ENCODE peak calls at places on chromosomes 7 and 10, in ten cellular contexts. M, A, X, K, F, V, P, E, D and I are unnamed samples.

GRCh38 chr7:114979388-114979787 is 57.5 kb downstream of the MDFIC start:
- DNase-seq in M (peak), A (no peak), X (peak), K (peak), F (peak), V (peak), P (peak), E (peak), D (no peak), I (no peak)

GRCh38 chr7:36925207-36925606 is 200.9 kb upstream of the AOAH start:
- DNase-seq in M (no peak), A (no peak), X (no peak), K (no peak), F (no peak), V (no peak), P (no peak), E (no peak), D (no peak), I (no peak)

GRCh38 chr10:130746311-130746710 is 565.2 kb downstream of the TCERG1L start:
- DNase-seq in M (no peak), A (no peak), X (no peak), K (no peak), F (no peak), V (no peak), P (no peak), E (no peak), D (no peak), I (no peak)

GRCh38 chr7:44282601-44283171 is 42.7 kb downstream of the CAMK2B start:
- DNase-seq in M (no peak), A (no peak), X (no peak), K (no peak), F (no peak), V (no peak), P (peak), E (no peak), D (no peak), I (no peak)

GRCh38 chr7:31663072-31663471 is 23.9 kb upstream of the PPP1R17 start:
- DNase-seq in M (no peak), A (peak), X (no peak), K (no peak), F (no peak), V (no peak), P (no peak), E (no peak), D (no peak), I (no peak)

GRCh38 chr7:45874408-45875131 is 1.7 kb upstream of the CCDC201 start:
- DNase-seq in M (no peak), A (peak), X (no peak), K (peak), F (peak), V (peak), P (no peak), E (peak), D (no peak), I (peak)

GRCh38 chr7:20269726-20270125 is 52.5 kb upstream of the MACC1 start:
- DNase-seq in M (no peak), A (no peak), X (no peak), K (peak), F (peak), V (peak), P (no peak), E (peak), D (no peak), I (no peak)

GRCh38 chr10:89475567-89475966 is 59.8 kb downstream of the SLC16A12 start:
- DNase-seq in M (no peak), A (no peak), X (no peak), K (peak), F (no peak), V (no peak), P (no peak), E (peak), D (no peak), I (no peak)

GRCh38 chr10:47409171-47409865 is 25.2 kb upstream of the ZNF488 start:
- DNase-seq in M (no peak), A (no peak), X (no peak), K (no peak), F (no peak), V (no peak), P (no peak), E (no peak), D (no peak), I (no peak)

GRCh38 chr7:31710171-31710570 is 23.2 kb downstream of the PPP1R17 start:
- DNase-seq in M (no peak), A (no peak), X (no peak), K (no peak), F (no peak), V (no peak), P (no peak), E (no peak), D (no peak), I (no peak)

GRCh38 chr7:157651366-157652160 is 314.8 kb downstream of the DNAJB6 start:
- DNase-seq in M (no peak), A (no peak), X (no peak), K (no peak), F (no peak), V (no peak), P (no peak), E (no peak), D (no peak), I (no peak)

GRCh38 chr10:11162828-11163599 is 145.3 kb downstream of the CELF2 start:
- DNase-seq in M (no peak), A (no peak), X (no peak), K (no peak), F (no peak), V (no peak), P (no peak), E (no peak), D (peak), I (no peak)

GRCh38 chr10:3911713-3912442 is 126.9 kb upstream of the KLF6 start:
- DNase-seq in M (no peak), A (no peak), X (no peak), K (no peak), F (peak), V (peak), P (no peak), E (no peak), D (no peak), I (no peak)

GRCh38 chr7:45178241-45179225 is 20.9 kb downstream of the RAMP3 start:
- DNase-seq in M (no peak), A (peak), X (peak), K (no peak), F (no peak), V (no peak), P (no peak), E (no peak), D (no peak), I (no peak)

GRCh38 chr7:27952393-27953290 is 212.7 kb downstream of the TAX1BP1 start:
- DNase-seq in M (no peak), A (no peak), X (no peak), K (peak), F (peak), V (no peak), P (no peak), E (peak), D (no peak), I (peak)

GRCh38 chr10:117477961-117478670 is 64.4 kb upstream of the EMX2 start:
- DNase-seq in M (peak), A (peak), X (no peak), K (peak), F (peak), V (peak), P (no peak), E (no peak), D (no peak), I (peak)
- TF ChIP-seq CTCF in M (peak), A (peak), X (no peak), K (peak), F (peak), V (peak), P (no peak), E (no peak), D (peak), I (peak)

DNA sequence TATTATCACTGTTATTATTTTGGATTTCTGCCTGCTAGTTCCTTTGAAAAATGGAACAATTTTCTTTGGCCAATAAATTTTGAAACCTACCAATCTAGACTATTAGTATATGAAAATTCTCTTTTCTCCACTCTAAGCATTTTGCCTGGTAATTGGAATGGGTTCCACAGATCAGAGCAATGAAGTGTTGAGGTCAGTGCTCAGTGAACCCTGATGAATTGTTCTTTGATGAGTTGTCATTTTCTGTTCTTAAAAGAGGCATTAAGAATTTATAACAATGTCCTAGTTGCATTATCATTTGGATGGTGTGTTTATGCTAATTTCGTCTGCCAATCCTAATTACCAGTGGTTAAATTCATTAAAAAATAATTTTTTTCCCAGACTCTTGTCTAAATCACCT is 238.9 kb downstream of the DNAJB9 start:
- DNase-seq in M (no peak), A (no peak), X (no peak), K (no peak), F (no peak), V (no peak), P (no peak), E (no peak), D (no peak), I (no peak)
- TF ChIP-seq CTCF in M (no peak), A (no peak), X (no peak), K (no peak), F (no peak), V (no peak), P (no peak), E (no peak), D (no peak), I (no peak)

DNA sequence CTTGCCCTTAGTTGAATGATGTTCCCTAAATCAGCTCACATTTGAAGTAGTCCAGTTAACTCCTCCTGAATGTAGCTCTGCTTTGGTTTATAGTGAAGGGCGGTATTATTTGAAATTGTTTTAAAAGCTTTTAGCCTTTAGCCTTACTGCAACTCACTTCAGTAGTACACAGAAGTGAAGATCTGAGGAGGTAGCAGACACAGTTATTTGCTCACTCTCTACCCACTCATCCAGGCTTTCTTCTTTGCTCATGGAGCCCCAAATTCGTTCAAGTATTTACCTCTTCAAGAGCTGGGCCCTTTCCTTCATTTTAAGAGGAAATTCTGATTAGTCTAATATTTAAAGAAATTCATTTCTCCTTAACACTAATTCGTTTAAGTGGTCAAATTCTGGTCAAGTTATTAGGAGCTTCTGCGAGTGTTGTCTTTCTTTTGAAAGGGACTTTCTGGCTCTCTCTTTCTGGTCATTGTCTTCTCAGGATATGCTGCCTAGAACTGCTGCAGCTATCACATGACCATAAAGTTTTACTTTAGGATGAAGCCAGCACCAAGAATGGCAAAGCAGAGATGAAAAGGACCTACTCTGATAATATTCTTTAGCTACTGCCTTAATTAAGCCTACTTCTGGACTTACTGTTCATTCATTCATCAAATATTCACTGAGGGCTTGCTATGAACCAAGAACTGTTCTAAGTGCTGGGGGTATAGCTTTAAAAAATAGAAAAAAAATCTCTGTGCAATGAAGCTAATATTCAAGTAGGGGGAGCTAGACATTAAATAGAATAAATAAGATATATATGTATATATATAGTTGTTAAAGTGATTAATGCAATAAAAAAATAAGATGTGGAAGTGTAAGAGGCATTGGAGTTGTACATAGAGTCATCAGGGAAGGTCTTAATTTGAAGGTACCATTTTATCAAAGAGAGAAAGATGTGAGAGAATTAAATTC is 180.9 kb upstream of the AGR3 start:
- DNase-seq in M (no peak), A (no peak), X (no peak), K (peak), F (peak), V (no peak), P (no peak), E (peak), D (no peak), I (no peak)
- TF ChIP-seq CTCF in M (peak), A (peak), X (peak), K (peak), F (peak), V (peak), P (no peak), E (peak), D (peak), I (no peak)

GRCh38 chr10:115969591-115969990 is 303.4 kb downstream of the GFRA1 start:
- DNase-seq in M (no peak), A (no peak), X (no peak), K (no peak), F (no peak), V (no peak), P (no peak), E (no peak), D (no peak), I (no peak)

GRCh38 chr10:115958043-115958442 is 315.0 kb downstream of the GFRA1 start:
- DNase-seq in M (no peak), A (no peak), X (no peak), K (no peak), F (no peak), V (no peak), P (no peak), E (no peak), D (no peak), I (no peak)

GRCh38 chr10:115964827-115965226 is 308.2 kb downstream of the GFRA1 start:
- DNase-seq in M (no peak), A (no peak), X (no peak), K (no peak), F (no peak), V (no peak), P (no peak), E (no peak), D (no peak), I (no peak)

GRCh38 chr10:115968236-115968635 is 304.8 kb downstream of the GFRA1 start:
- DNase-seq in M (no peak), A (no peak), X (no peak), K (no peak), F (no peak), V (no peak), P (no peak), E (no peak), D (no peak), I (no peak)

DNA sequence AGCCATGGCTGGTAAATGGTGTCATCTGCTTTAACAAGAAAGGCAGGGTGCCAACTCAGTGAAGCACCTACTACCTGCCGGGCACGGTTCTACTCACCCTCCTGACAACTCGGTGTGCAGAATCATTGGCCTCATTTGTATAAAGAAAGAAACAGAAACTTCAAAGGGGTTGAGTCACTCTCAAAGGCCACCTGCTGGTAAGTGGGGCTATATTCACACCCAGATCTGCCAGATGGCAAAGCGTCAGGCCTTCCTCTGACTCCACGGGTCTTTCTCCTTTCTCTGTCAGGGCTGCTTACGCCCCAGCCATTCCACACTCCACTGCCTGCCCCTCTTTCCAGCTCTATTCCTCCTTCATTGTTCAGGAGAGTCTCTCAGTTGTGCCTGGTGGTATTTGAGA is 309.2 kb downstream of the GFRA1 start:
- DNase-seq in M (no peak), A (no peak), X (no peak), K (no peak), F (no peak), V (no peak), P (no peak), E (no peak), D (no peak), I (no peak)
- TF ChIP-seq CTCF in M (no peak), A (peak), X (no peak), K (peak), F (peak), V (no peak), P (no peak), E (peak), D (peak), I (no peak)

GRCh38 chr7:121329460-121330052 is 756 bp downstream of the WNT16 start:
- DNase-seq in M (peak), A (peak), X (peak), K (no peak), F (no peak), V (peak), P (peak), E (no peak), D (no peak), I (no peak)
- TF ChIP-seq CTCF in M (peak), A (no peak), X (peak), K (peak), F (no peak), V (peak), P (no peak), E (peak), D (peak), I (no peak)

DNA sequence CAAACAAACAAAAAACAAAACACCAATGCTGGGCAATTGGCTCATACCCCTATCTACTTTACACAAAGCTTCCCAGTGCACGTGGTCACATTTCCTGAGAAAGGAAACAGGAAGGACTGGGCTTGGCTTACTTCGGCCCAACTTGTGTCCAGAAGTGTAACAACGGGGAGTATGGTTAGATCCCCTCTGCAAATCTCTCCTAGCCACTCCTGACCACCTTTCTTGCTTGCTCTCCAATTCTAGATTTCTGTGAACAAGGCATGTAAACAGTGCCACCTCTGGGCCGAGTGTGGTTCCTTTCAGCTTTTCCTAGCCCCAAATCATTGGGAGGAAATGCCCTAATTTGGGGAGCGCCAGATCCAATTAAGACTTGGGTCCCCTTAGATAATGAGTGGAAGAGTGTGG is 21.0 kb upstream of the FRAT2 start:
- DNase-seq in M (peak), A (no peak), X (no peak), K (peak), F (peak), V (peak), P (no peak), E (no peak), D (no peak), I (no peak)
- TF ChIP-seq CTCF in M (peak), A (peak), X (no peak), K (peak), F (peak), V (peak), P (peak), E (peak), D (peak), I (peak)

GRCh38 chr10:75600833-75601232 is 169.4 kb downstream of the LRMDA start:
- DNase-seq in M (no peak), A (no peak), X (no peak), K (no peak), F (no peak), V (no peak), P (no peak), E (no peak), D (no peak), I (no peak)

GRCh38 chr10:75599875-75600648 is 168.6 kb downstream of the LRMDA start:
- DNase-seq in M (no peak), A (no peak), X (no peak), K (no peak), F (no peak), V (no peak), P (no peak), E (no peak), D (no peak), I (no peak)

GRCh38 chr10:75596930-75597629 is 165.7 kb downstream of the LRMDA start:
- DNase-seq in M (no peak), A (no peak), X (no peak), K (no peak), F (no peak), V (no peak), P (no peak), E (no peak), D (no peak), I (no peak)

GRCh38 chr10:75598998-75599397 is 167.6 kb downstream of the LRMDA start:
- DNase-seq in M (no peak), A (no peak), X (no peak), K (no peak), F (no peak), V (no peak), P (no peak), E (no peak), D (no peak), I (no peak)

GRCh38 chr10:75597691-75598455 is 166.4 kb downstream of the LRMDA start:
- DNase-seq in M (no peak), A (no peak), X (no peak), K (no peak), F (no peak), V (no peak), P (no peak), E (no peak), D (no peak), I (no peak)
- TF ChIP-seq CTCF in M (no peak), A (no peak), X (no peak), K (no peak), F (no peak), V (no peak), P (no peak), E (no peak), D (no peak), I (no peak)

DNA sequence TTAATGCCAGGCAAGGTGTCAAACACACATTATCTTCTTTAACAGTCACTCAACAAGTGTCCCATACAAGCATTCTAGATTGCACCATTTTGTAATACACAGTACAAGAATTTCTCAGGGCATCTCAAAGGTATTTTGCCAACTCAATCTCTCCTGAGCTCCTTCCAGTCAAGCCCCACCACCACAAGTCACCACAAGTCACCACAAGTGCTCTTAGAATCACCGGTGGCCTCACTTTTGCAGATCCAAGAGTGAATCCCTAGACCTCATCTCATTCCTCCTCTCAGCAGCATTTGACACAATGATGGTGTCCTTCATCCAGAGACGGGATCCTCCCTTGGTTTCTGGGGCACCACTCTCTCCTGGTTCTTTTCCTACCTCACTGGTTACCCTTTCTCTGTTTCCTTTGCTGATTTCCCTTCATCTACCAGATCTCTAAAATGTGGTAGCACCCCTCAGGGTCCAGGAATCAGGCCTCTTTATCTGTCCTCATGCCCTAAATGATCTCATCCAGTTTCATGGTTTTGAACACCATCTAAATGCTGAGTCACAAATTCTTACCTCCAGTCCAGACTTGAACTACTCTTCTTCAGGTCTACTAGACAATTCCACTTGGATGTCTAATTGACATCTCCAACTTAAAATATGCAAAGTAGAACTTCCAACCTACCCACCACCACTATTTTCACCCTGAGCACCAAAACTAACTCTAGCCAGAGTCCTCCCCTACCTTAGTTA is 26.9 kb downstream of the VPS41 start:
- DNase-seq in M (no peak), A (no peak), X (no peak), K (no peak), F (no peak), V (peak), P (no peak), E (no peak), D (no peak), I (no peak)
- TF ChIP-seq CTCF in M (no peak), A (no peak), X (no peak), K (no peak), F (no peak), V (no peak), P (no peak), E (no peak), D (no peak), I (no peak)